ENCODE peak calls at places on chromosomes 12 and 14, in eight cellular contexts. B is GM23248, A is MM.1S, J is OCI-LY7, V is PC-3, H is HCT116, P is SK-N-SH, Z is hepatocyte. F is an unnamed sample. For H3K9me2, the result is how much of the 10 kb centered on the place peaks cover.

GRCh38 chr14:48584031-48584430 is 908.6 kb upstream of the MDGA2 start:
- DNase-seq in P (no peak), V (peak), A (no peak), Z (no peak), H (no peak), B (peak), J (no peak), F (no peak)

GRCh38 chr12:70002097-70002911 is 177.3 kb downstream of the MYRFL start:
- DNase-seq in P (no peak), Z (no peak), J (no peak), H (no peak), A (no peak), V (no peak), B (no peak), F (no peak)

GRCh38 chr12:47777741-47778558 is 4.9 kb downstream of the SLC48A1 start:
- DNase-seq in J (no peak), V (no peak), A (no peak), P (peak), B (peak), H (no peak), Z (no peak), F (no peak)

GRCh38 chr12:88266851-88267360 is 124.8 kb downstream of the TMTC3 start:
- DNase-seq in P (no peak), V (no peak), A (no peak), H (no peak), B (peak), Z (no peak), J (no peak), F (no peak)

GRCh38 chr12:53560386-53560785 is 53.1 kb upstream of the NPFF start:
- DNase-seq in H (no peak), Z (no peak), B (peak), A (no peak), V (no peak), P (no peak), J (no peak), F (no peak)

GRCh38 chr12:40942326-40942725 is 245.8 kb upstream of the PDZRN4 start:
- DNase-seq in P (no peak), V (no peak), Z (peak), J (no peak), A (no peak), B (peak), H (no peak), F (peak)

GRCh38 chr12:26239508-26240328 is 44.3 kb downstream of the SSPN start:
- DNase-seq in J (no peak), P (no peak), H (peak), B (peak), Z (no peak), A (no peak), V (peak), F (no peak)

GRCh38 chr12:70733385-70733784 is 96.2 kb upstream of the PTPRB start:
- DNase-seq in A (peak), H (peak), Z (peak), V (peak), P (peak), J (peak), B (peak), F (peak)

GRCh38 chr14:29166507-29166906 is 399.9 kb downstream of the FOXG1 start:
- DNase-seq in B (no peak), J (no peak), V (peak), P (no peak), H (no peak), Z (no peak), A (no peak), F (peak)

GRCh38 chr14:81511110-81511900 is 22.3 kb downstream of the SEL1L start:
- DNase-seq in B (no peak), J (no peak), A (no peak), H (no peak), P (no peak), Z (no peak), V (no peak), F (no peak)

GRCh38 chr12:54413284-54414190 is 5.5 kb downstream of the ITGA5 start:
- DNase-seq in P (no peak), V (no peak), A (peak), B (peak), Z (no peak), J (peak), H (no peak), F (no peak)

GRCh38 chr12:108360487-108360886 is 21.4 kb upstream of the CMKLR1 start:
- DNase-seq in B (peak), H (no peak), P (no peak), V (no peak), A (no peak), Z (no peak), J (no peak), F (no peak)

GRCh38 chr12:28100717-28101116 is 89.5 kb upstream of the CCDC91 start:
- DNase-seq in Z (no peak), A (no peak), H (no peak), B (no peak), J (no peak), P (no peak), V (no peak), F (no peak)

GRCh38 chr12:55797068-55797467 is 20.5 kb downstream of the SARNP start:
- DNase-seq in J (peak), Z (peak), P (peak), A (no peak), B (peak), H (peak), V (peak), F (peak)

GRCh38 chr12:21296751-21297406 is 37.8 kb downstream of the SLCO1A2 start:
- DNase-seq in J (peak), H (no peak), B (peak), V (peak), Z (peak), A (peak), P (peak), F (peak)

GRCh38 chr14:104821229-104821945 is 20.5 kb downstream of the ZBTB42 start:
- DNase-seq in B (no peak), H (no peak), P (no peak), V (no peak), Z (peak), A (no peak), J (no peak), F (no peak)

GRCh38 chr14:75837151-75837787 is 144.5 kb downstream of the TGFB3 start:
- DNase-seq in V (peak), J (no peak), H (no peak), Z (no peak), A (no peak), P (no peak), B (peak), F (no peak)

GRCh38 chr12:31238764-31239387 is 87.1 kb downstream of the SINHCAF start:
- DNase-seq in H (peak), P (peak), A (peak), V (peak), Z (peak), J (peak), B (peak), F (peak)

GRCh38 chr14:53153702-53154112 is 584 bp upstream of the DDHD1 start:
- DNase-seq in B (no peak), P (no peak), A (no peak), J (no peak), V (no peak), Z (no peak), H (no peak), F (no peak)

GRCh38 chr14:90721619-90722305 is 94.5 kb downstream of the TTC7B start:
- DNase-seq in Z (no peak), V (peak), H (peak), P (no peak), A (no peak), B (peak), J (no peak), F (no peak)

GRCh38 chr12:1614360-1614759 is 14.7 kb upstream of the WNT5B start:
- DNase-seq in V (no peak), B (no peak), H (no peak), Z (no peak), P (no peak), A (no peak), J (no peak), F (no peak)

GRCh38 chr12:92466391-92467305 is 236.1 kb upstream of the PLEKHG7 start:
- DNase-seq in J (peak), H (no peak), Z (no peak), V (no peak), B (no peak), A (peak), P (no peak), F (peak)

GRCh38 chr14:23590198-23590597 is 11.6 kb upstream of the JPH4 start:
- DNase-seq in J (no peak), V (no peak), Z (no peak), H (no peak), P (no peak), A (no peak), B (no peak), F (no peak)

GRCh38 chr14:72606879-72607278 is 287.0 kb downstream of the DPF3 start:
- DNase-seq in B (peak), P (no peak), A (no peak), Z (no peak), H (no peak), J (no peak), V (no peak), F (no peak)

GRCh38 chr12:117098361-117099217 is 627 bp downstream of the TESC start:
- DNase-seq in B (no peak), P (peak), A (no peak), V (no peak), J (peak), H (no peak), Z (no peak), F (peak)

GRCh38 chr14:101075801-101076413 is 172.4 kb upstream of the RTL1 start:
- DNase-seq in J (no peak), V (no peak), B (no peak), Z (no peak), H (no peak), P (no peak), A (no peak), F (no peak)

GRCh38 chr14:69693145-69693544 is 73.8 kb upstream of the SRSF5 start:
- DNase-seq in J (peak), P (no peak), V (no peak), B (no peak), A (peak), Z (no peak), H (no peak), F (no peak)

GRCh38 chr14:98748966-98749365 is 523.0 kb downstream of the BCL11B start:
- DNase-seq in A (no peak), Z (no peak), P (no peak), V (no peak), H (no peak), B (no peak), J (no peak), F (no peak)

GRCh38 chr14:56341766-56342418 is 223.7 kb downstream of the PELI2 start:
- DNase-seq in H (no peak), P (no peak), V (no peak), B (peak), A (no peak), Z (no peak), J (no peak), F (no peak)

GRCh38 chr12:95358111-95359083 is 115.6 kb upstream of the METAP2 start:
- DNase-seq in P (no peak), J (peak), Z (no peak), H (no peak), B (no peak), A (no peak), V (peak), F (no peak)

GRCh38 chr12:116881325-116881866 is at the start of gene HRK:
- DNase-seq in H (no peak), B (no peak), Z (no peak), A (peak), V (no peak), J (peak), P (no peak), F (peak)

GRCh38 chr12:15208871-15209656 is 12.2 kb downstream of the RERG start:
- DNase-seq in A (no peak), Z (no peak), P (no peak), B (peak), V (no peak), J (no peak), H (no peak), F (no peak)

GRCh38 chr14:75470238-75470797 is 42.5 kb downstream of the JDP2 start:
- DNase-seq in A (no peak), Z (no peak), V (no peak), B (no peak), P (no peak), J (peak), H (no peak), F (no peak)

GRCh38 chr14:73100334-73100733 is 36.0 kb upstream of the PSEN1 start:
- DNase-seq in J (no peak), A (no peak), H (no peak), P (no peak), B (no peak), V (no peak), Z (no peak), F (no peak)

GRCh38 chr14:89252887-89253532 is 164.0 kb downstream of the FOXN3 start:
- DNase-seq in Z (no peak), H (no peak), J (no peak), V (no peak), B (no peak), A (no peak), P (peak), F (peak)

GRCh38 chr12:3315201-3315661 is 175.8 kb upstream of the PRMT8 start:
- DNase-seq in V (peak), A (no peak), Z (no peak), B (peak), P (peak), J (no peak), H (no peak), F (no peak)

GRCh38 chr12:13347241-13348043 is 150.9 kb downstream of the EMP1 start:
- DNase-seq in Z (peak), B (peak), A (no peak), P (no peak), V (peak), H (peak), J (no peak), F (no peak)

GRCh38 chr12:123227581-123228258 is 5.2 kb downstream of the MPHOSPH9 start:
- DNase-seq in V (no peak), J (no peak), A (no peak), H (no peak), B (no peak), Z (no peak), P (no peak), F (no peak)

GRCh38 chr12:113899042-113899843 is 66.9 kb downstream of the RBM19 start:
- DNase-seq in V (no peak), P (no peak), H (no peak), A (no peak), J (no peak), Z (no peak), B (no peak), F (no peak)

GRCh38 chr12:70754330-70754741 is 117.1 kb upstream of the PTPRB start:
- DNase-seq in Z (no peak), A (peak), J (no peak), B (peak), V (peak), H (no peak), P (no peak), F (no peak)

GRCh38 chr12:131832393-131833231 is 4.4 kb downstream of the MMP17 start:
- DNase-seq in J (no peak), P (peak), B (peak), A (no peak), V (peak), H (no peak), Z (peak), F (no peak)
- TF ChIP-seq EZH2phosphoT487 in J (no peak), P (no peak), B (no peak), A (no peak), V (no peak), H (no peak), Z (no peak), F (no peak)

GRCh38 chr14:85276829-85277228 is 253.1 kb upstream of the FLRT2 start:
- DNase-seq in P (no peak), B (no peak), A (no peak), Z (no peak), H (no peak), J (no peak), V (no peak), F (peak)
- H3K9me2 ChIP-seq in P (under half), B (under half), A (under half), Z (under half), H (under half), J (under half), V (under half), F (under half)

GRCh38 chr12:59453461-59453860 is 142.4 kb upstream of the SLC16A7 start:
- DNase-seq in B (no peak), V (no peak), H (no peak), J (no peak), A (no peak), Z (no peak), P (no peak), F (no peak)
- TF ChIP-seq EZH2phosphoT487 in B (no peak), V (no peak), H (no peak), J (no peak), A (no peak), Z (no peak), P (no peak), F (no peak)

DNA sequence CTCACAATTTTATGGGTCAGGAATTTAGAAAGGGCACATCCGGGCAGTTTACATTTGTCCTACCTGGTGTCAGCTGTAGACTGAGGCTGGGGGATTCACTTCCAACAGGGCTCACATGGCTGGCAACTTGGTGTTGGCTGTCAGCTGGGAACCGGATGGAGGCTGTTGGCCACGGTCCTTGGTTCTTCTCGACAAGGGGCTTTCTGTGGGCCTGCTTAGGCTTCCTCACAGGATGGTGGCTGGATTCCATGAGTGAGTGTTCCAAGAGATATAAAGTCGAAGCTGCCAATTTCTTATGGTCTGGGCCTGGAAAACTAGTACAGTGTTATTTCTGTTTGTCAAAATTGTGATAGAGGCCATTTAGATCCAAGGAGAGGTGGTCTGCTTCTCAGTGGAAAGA is 127.9 kb downstream of the PTCSC3 start:
- DNase-seq in A (no peak), P (no peak), J (no peak), V (no peak), H (no peak), Z (no peak), B (no peak), F (no peak)
- H3K9me2 ChIP-seq in A (under half), P (under half), J (under half), V (under half), H (under half), Z (under half), B (under half), F (under half)

GRCh38 chr12:93751864-93752610 is 74.9 kb downstream of the CRADD start:
- DNase-seq in Z (no peak), B (peak), A (no peak), J (no peak), H (no peak), V (no peak), P (no peak), F (no peak)
- TF ChIP-seq EZH2phosphoT487 in Z (no peak), B (no peak), A (no peak), J (no peak), H (no peak), V (no peak), P (no peak), F (no peak)

DNA sequence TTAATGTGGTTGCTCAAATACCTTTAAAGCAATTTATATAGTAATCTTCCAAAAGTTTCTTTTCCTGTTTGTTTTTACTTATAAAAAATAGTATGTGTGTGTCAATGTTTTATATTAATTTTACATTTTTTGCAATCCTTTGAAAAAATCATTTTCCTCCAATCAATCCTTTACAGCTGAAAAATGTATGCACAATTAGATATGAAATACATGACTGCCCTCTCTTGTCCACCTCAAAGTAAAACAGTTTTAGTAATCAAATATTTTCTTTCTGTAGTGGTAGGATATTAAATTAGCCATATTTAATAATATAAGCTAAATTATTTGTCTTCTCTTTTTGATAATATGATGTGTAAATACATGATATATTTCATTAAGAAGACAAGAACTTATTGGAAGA is 269.9 kb downstream of the ADAMTS20 start:
- DNase-seq in V (peak), B (peak), Z (peak), P (peak), J (no peak), H (peak), A (peak), F (no peak)
- H3K9me2 ChIP-seq in V (under half), B (under half), Z (under half), P (under half), J (under half), H (under half), A (under half), F (under half)

GRCh38 chr14:99884834-99885648 is 91.8 kb downstream of the EML1 start:
- DNase-seq in A (peak), Z (peak), P (peak), H (peak), V (peak), J (peak), B (peak), F (peak)
- TF ChIP-seq EZH2phosphoT487 in A (no peak), Z (no peak), P (no peak), H (no peak), V (no peak), J (no peak), B (no peak), F (no peak)

F was measured in GM23338.